ENCODE peak calls at places on chromosomes 5 and 9, in nine cellular contexts. Y is stomach, W is GM23248, A is left lung, F is aorta, J is ovary, I is spleen, S is IMR-90, N is WERI-Rb-1. Q is an unnamed sample.

GRCh38 chr5:169914766-169915165 is 65.5 kb downstream of the INSYN2B start:
- DNase-seq in A (peak; percentile 36), J (no peak), N (no peak), F (no peak), W (peak; percentile 84), S (peak; percentile 75), I (no peak), Y (no peak), Q (no peak)

GRCh38 chr9:113464286-113464660 is 746 bp downstream of the RGS3 start:
- DNase-seq in J (no peak), I (no peak), S (no peak), Y (no peak), N (no peak), A (no peak), W (no peak), F (no peak), Q (no peak)

GRCh38 chr9:134598884-134599245 is 42.7 kb upstream of the COL5A1 start:
- DNase-seq in N (no peak), W (peak; percentile 38), Y (no peak), I (no peak), J (no peak), F (peak; percentile 70), A (no peak), S (no peak), Q (no peak)

GRCh38 chr5:52727568-52727967 is 60.1 kb upstream of the ITGA1 start:
- DNase-seq in J (no peak), A (peak; percentile 40), N (no peak), Y (peak; percentile 31), W (peak; percentile 91), F (no peak), I (no peak), S (peak; percentile 73), Q (no peak)

GRCh38 chr5:96384353-96384752 is 48.7 kb downstream of the PCSK1 start:
- DNase-seq in W (peak; percentile 97), F (peak; percentile 80), S (peak; percentile 67), N (no peak), A (no peak), I (no peak), Y (no peak), J (no peak), Q (peak; percentile 9)

GRCh38 chr5:148909001-148909400 is 82.6 kb downstream of the ADRB2 start:
- DNase-seq in F (no peak), S (peak; percentile 87), W (no peak), Y (no peak), N (no peak), I (no peak), A (no peak), J (no peak), Q (no peak)

GRCh38 chr9:116806075-116806474 is 119.0 kb downstream of the TRIM32 start:
- DNase-seq in I (no peak), N (no peak), F (no peak), J (no peak), W (peak; percentile 32), A (no peak), S (peak; percentile 16), Y (no peak), Q (peak; percentile 51)

GRCh38 chr5:155259648-155260047 is 246.1 kb downstream of the KIF4B start:
- DNase-seq in Y (no peak), A (no peak), I (no peak), J (no peak), N (no peak), W (no peak), S (no peak), F (no peak), Q (no peak)

GRCh38 chr5:112934366-112934693 is 12.3 kb upstream of the REEP5 start:
- DNase-seq in J (no peak), I (no peak), A (no peak), Y (no peak), W (no peak), S (no peak), F (no peak), N (no peak), Q (no peak)

GRCh38 chr9:20701058-20701457 is 17.0 kb downstream of the FOCAD start:
- DNase-seq in Y (no peak), N (no peak), J (no peak), W (no peak), S (no peak), I (no peak), A (no peak), F (no peak), Q (no peak)

GRCh38 chr5:107857785-107858184 is 187.0 kb upstream of the EFNA5 start:
- DNase-seq in A (no peak), Y (no peak), N (no peak), W (no peak), F (no peak), I (no peak), S (no peak), J (no peak), Q (no peak)

GRCh38 chr5:82467006-82467561 is 188.9 kb upstream of the RPS23 start:
- DNase-seq in Y (no peak), A (no peak), S (no peak), W (peak; percentile 70), I (no peak), N (no peak), F (no peak), J (peak; percentile 20), Q (no peak)

GRCh38 chr9:129640086-129640870 is 1.7 kb downstream of the ASB6 start:
- DNase-seq in F (no peak), J (peak; percentile 43), Y (peak; percentile 59), W (peak; percentile 48), A (no peak), N (peak; percentile 65), S (peak; percentile 39), I (no peak), Q (peak; percentile 54)

GRCh38 chr5:61910771-61911170 is 395.2 kb upstream of the KIF2A start:
- DNase-seq in Y (no peak), N (no peak), A (no peak), J (no peak), W (peak; percentile 2), I (no peak), F (no peak), S (no peak), Q (no peak)

GRCh38 chr9:82242285-82242963 is 253.9 kb downstream of the SPATA31D1 start:
- DNase-seq in J (no peak), I (peak; percentile 57), Y (no peak), W (no peak), N (no peak), S (no peak), A (no peak), F (no peak), Q (no peak)

DNA sequence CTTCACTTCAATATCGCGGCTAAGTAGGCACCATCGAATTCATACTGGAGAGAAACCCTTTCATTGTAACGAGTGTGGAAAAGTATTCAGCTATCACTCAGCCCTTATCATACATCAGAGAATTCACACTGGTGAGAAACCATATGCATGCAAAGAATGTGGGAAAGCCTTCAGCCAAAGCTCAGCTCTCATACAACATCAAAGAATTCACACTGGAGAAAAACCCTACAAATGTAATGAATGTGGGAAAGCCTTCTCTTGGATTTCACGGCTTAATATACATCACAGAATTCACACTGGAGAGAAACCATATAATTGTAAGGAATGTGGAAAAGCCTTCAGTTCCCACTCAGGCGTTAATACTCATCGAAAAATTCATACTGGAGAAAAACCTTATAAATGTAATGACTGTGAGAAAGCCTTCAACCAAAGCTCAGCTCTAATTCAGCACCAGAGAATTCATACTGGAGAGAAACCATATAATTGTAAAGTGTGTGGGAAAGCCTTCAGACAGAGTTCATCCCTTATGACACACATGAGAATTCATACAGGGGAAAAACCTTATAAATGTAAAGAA is 9.5 kb downstream of the ZNF879 start:
- DNase-seq in A (no peak), J (no peak), I (no peak), F (no peak), W (peak; percentile 1), Y (no peak), N (no peak), S (no peak), Q (no peak)
- H3K9me3 ChIP-seq in A (peaks cover 14% of the 10 kb centered on the region), J (peaks cover 16% of the 10 kb centered on the region), I (peaks cover 100% of the 10 kb centered on the region), F (peaks cover 34% of the 10 kb centered on the region), W (peaks cover 29% of the 10 kb centered on the region), Y (peaks cover 98% of the 10 kb centered on the region), N (peaks cover 2% of the 10 kb centered on the region), S (peaks cover 55% of the 10 kb centered on the region), Q (peaks cover 41% of the 10 kb centered on the region)

GRCh38 chr9:136235709-136236455 is 9.7 kb downstream of the QSOX2 start:
- DNase-seq in Y (no peak), F (no peak), I (no peak), S (no peak), N (no peak), J (no peak), A (no peak), W (no peak), Q (no peak)

GRCh38 chr9:136234597-136234996 is 11.0 kb downstream of the QSOX2 start:
- DNase-seq in N (no peak), A (no peak), S (no peak), J (no peak), F (no peak), I (no peak), Y (no peak), W (no peak), Q (no peak)

GRCh38 chr9:136235171-136235570 is 10.4 kb downstream of the QSOX2 start:
- DNase-seq in F (no peak), A (no peak), N (no peak), J (no peak), I (no peak), W (no peak), S (no peak), Y (no peak), Q (no peak)

GRCh38 chr9:136232964-136233363 is 12.6 kb downstream of the QSOX2 start:
- DNase-seq in Y (no peak), F (no peak), A (no peak), I (no peak), W (no peak), S (no peak), J (no peak), N (peak; percentile 56), Q (peak; percentile 71)

DNA sequence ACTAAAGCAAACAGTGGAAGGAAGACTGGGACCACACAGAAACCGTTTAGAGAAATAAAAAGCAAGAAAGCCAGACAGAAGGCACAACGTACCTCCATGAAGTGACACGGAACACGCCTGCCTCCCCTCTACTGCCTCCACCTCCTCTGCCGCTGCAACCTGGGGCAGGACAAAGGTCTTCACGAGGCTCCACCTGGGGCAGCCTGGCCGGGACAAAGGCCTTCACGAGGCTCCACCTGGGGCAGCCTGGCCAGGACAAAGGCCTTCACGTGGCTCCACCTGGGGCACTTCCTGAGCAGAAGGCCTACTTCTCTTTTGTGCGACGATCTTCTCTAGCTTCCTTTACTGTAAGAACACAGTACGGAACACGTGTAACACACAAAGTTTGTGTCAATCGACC is 11.7 kb downstream of the QSOX2 start:
- DNase-seq in Y (no peak), A (no peak), S (no peak), F (no peak), N (no peak), J (no peak), W (no peak), I (no peak), Q (no peak)
- H3K36me3 ChIP-seq in Y (peaks cover 13% of the 10 kb centered on the region), A (peaks cover 20% of the 10 kb centered on the region), S (peaks cover 9% of the 10 kb centered on the region), F (no peaks in the 10 kb centered on the region), N (peaks cover 56% of the 10 kb centered on the region), J (no peaks in the 10 kb centered on the region), W (no peaks in the 10 kb centered on the region), I (no peaks in the 10 kb centered on the region), Q (peaks cover 22% of the 10 kb centered on the region)

GRCh38 chr9:76161546-76161945 is 232.7 kb downstream of the RFK start:
- DNase-seq in S (peak; percentile 95), W (peak; percentile 81), Y (no peak), A (no peak), I (no peak), J (no peak), F (no peak), N (no peak), Q (no peak)
- H3K9me3 ChIP-seq in S (no peaks in the 10 kb centered on the region), W (no peaks in the 10 kb centered on the region), Y (no peaks in the 10 kb centered on the region), A (no peaks in the 10 kb centered on the region), I (no peaks in the 10 kb centered on the region), J (no peaks in the 10 kb centered on the region), F (no peaks in the 10 kb centered on the region), N (no peaks in the 10 kb centered on the region), Q (no peaks in the 10 kb centered on the region)

GRCh38 chr5:135383803-135384495 is 15.1 kb downstream of the MACROH2A1 start:
- DNase-seq in A (no peak), I (peak; percentile 17), S (no peak), F (no peak), N (no peak), J (no peak), W (peak; percentile 43), Y (no peak), Q (no peak)
- H3K36me3 ChIP-seq in A (peaks cover 93% of the 10 kb centered on the region), I (no peaks in the 10 kb centered on the region), S (peaks cover 58% of the 10 kb centered on the region), F (peaks cover 2% of the 10 kb centered on the region), N (peaks cover 100% of the 10 kb centered on the region), J (no peaks in the 10 kb centered on the region), W (peaks cover 32% of the 10 kb centered on the region), Y (peaks cover 40% of the 10 kb centered on the region), Q (peaks cover 88% of the 10 kb centered on the region)

Q was measured in SJCRH30.